ENCODE peak calls at places on chromosomes 1 and 21, in five cellular contexts. X is psoas muscle, I is AG04450, Y is breast epithelium, P is OCI-LY7. U is an unnamed sample.

GRCh38 chr1:220189750-220190347 is 82.4 kb downstream of the RAB3GAP2 start:
- DNase-seq in Y (no peak), X (no peak), P (peak; percentile 43), I (no peak), U (no peak)

GRCh38 chr21:15498455-15498854 is 231.3 kb upstream of the USP25 start:
- DNase-seq in X (no peak), Y (no peak), I (no peak), P (no peak), U (no peak)

GRCh38 chr1:19651141-19651737 is 7.1 kb downstream of the NBL1 start:
- DNase-seq in I (no peak), X (peak; percentile 79), Y (no peak), P (peak; percentile 48), U (peak; percentile 40)

GRCh38 chr1:214660900-214661299 is 57.9 kb downstream of the CENPF start:
- DNase-seq in Y (no peak), I (peak; percentile 84), P (no peak), X (no peak), U (no peak)

GRCh38 chr21:28294046-28294445 is 698.6 kb downstream of the LTN1 start:
- DNase-seq in Y (no peak), X (no peak), P (no peak), I (no peak), U (no peak)

GRCh38 chr1:154344977-154345837 is 19.9 kb downstream of the ATP8B2 start:
- DNase-seq in X (no peak), Y (no peak), P (peak; percentile 54), I (no peak), U (no peak)

GRCh38 chr1:101120868-101121267 is 95.3 kb upstream of the DPH5 start:
- DNase-seq in Y (no peak), I (no peak), X (no peak), P (no peak), U (no peak)

GRCh38 chr1:16204634-16205332 is 7.7 kb downstream of the ARHGEF19 start:
- DNase-seq in Y (no peak), X (no peak), P (peak; percentile 44), I (no peak), U (no peak)

GRCh38 chr1:11422701-11423100 is 56.3 kb upstream of the DISP3 start:
- DNase-seq in Y (no peak), I (no peak), P (no peak), X (no peak), U (no peak)

GRCh38 chr1:231950732-231951131 is 324.1 kb downstream of the DISC1 start:
- DNase-seq in I (no peak), X (no peak), Y (no peak), P (no peak), U (no peak)

GRCh38 chr1:53402891-53403655 is 56.1 kb upstream of the DMRTB1 start:
- DNase-seq in X (no peak), I (no peak), P (no peak), Y (no peak), U (no peak)

GRCh38 chr1:47684964-47685762 is 247.3 kb downstream of the FOXD2 start:
- DNase-seq in Y (no peak), I (no peak), P (no peak), X (no peak), U (peak; percentile 57)

GRCh38 chr1:41689139-41689538 is 204.7 kb upstream of the EDN2 start:
- DNase-seq in I (no peak), X (no peak), P (no peak), Y (no peak), U (no peak)

GRCh38 chr1:27341525-27342252 is at the start of gene SYTL1:
- DNase-seq in X (no peak), Y (peak; percentile 70), I (no peak), P (peak; percentile 90), U (peak; percentile 72)

GRCh38 chr1:34549199-34549598 is 205.6 kb upstream of the GJB5 start:
- DNase-seq in X (no peak), Y (no peak), P (peak; percentile 4), I (no peak), U (peak; percentile 16)

GRCh38 chr1:6358757-6359567 is 34.6 kb downstream of the ACOT7 start:
- DNase-seq in I (peak; percentile 63), X (no peak), P (peak; percentile 23), Y (no peak), U (no peak)

GRCh38 chr1:4178501-4178900 is 278.4 kb upstream of the C1orf174 start:
- DNase-seq in I (no peak), P (peak; percentile 31), X (no peak), Y (no peak), U (no peak)

GRCh38 chr1:196405839-196406238 is 202.4 kb downstream of the KCNT2 start:
- DNase-seq in P (no peak), X (no peak), I (no peak), Y (no peak), U (no peak)

GRCh38 chr1:108896160-108897150 is 19.7 kb downstream of the GPSM2 start:
- DNase-seq in P (no peak), I (peak; percentile 13), Y (no peak), X (peak; percentile 69), U (no peak)

GRCh38 chr1:72623299-72623708 is 341.0 kb upstream of the NEGR1 start:
- DNase-seq in I (peak; percentile 11), Y (no peak), P (peak; percentile 37), X (no peak), U (peak; percentile 4)

GRCh38 chr1:205976708-205977107 is 26.5 kb downstream of the RAB7B start:
- DNase-seq in I (peak; percentile 23), X (peak; percentile 79), Y (no peak), P (no peak), U (no peak)

GRCh38 chr21:35508389-35508888 is 459.3 kb upstream of the RUNX1 start:
- DNase-seq in Y (no peak), P (peak; percentile 17), I (peak; percentile 18), X (peak; percentile 71), U (no peak)

GRCh38 chr1:17828991-17829390 is 73.9 kb downstream of the ACTL8 start:
- DNase-seq in P (no peak), I (no peak), X (no peak), Y (no peak), U (no peak)

DNA sequence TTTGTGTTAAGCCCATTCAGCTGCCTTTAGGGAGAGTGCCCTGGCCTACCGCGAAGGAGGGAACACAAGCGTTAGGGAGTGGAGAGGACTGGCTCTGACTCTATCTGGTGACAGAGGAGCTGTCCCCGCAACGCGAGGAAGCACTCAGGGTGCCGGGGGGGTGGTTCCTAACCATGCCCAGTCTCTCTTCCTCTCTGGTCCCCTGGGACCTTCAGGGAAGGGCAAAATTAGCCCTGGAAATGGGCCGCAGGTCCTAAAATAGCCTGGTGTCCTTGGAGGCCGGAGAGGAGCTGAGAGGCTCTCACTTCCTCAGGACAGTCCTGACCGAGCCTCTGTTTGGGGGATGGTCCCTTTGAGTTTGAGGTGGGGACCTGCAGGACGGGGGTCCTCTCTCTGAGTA is 5.8 kb downstream of the SLC45A1 start:
- DNase-seq in I (no peak), P (no peak), X (peak; percentile 94), Y (no peak), U (no peak)
- H3K27ac ChIP-seq in I (no peak overlapping the region), P (no peak overlapping the region), X (no peak overlapping the region), Y (no peak overlapping the region), U (no peak overlapping the region)

GRCh38 chr1:93042134-93042821 is 36.8 kb upstream of the MTF2 start:
- DNase-seq in I (no peak), Y (no peak), X (no peak), P (peak; percentile 43), U (no peak)
- H3K27ac ChIP-seq in I (no peak overlapping the region), Y (no peak overlapping the region), X (no peak overlapping the region), P (no peak overlapping the region), U (no peak overlapping the region)

GRCh38 chr1:164733070-164733469 is 174.1 kb downstream of the PBX1 start:
- DNase-seq in Y (no peak), I (no peak), X (no peak), P (no peak), U (no peak)
- H3K27ac ChIP-seq in Y (no peak overlapping the region), I (no peak overlapping the region), X (no peak overlapping the region), P (no peak overlapping the region), U (no peak overlapping the region)

DNA sequence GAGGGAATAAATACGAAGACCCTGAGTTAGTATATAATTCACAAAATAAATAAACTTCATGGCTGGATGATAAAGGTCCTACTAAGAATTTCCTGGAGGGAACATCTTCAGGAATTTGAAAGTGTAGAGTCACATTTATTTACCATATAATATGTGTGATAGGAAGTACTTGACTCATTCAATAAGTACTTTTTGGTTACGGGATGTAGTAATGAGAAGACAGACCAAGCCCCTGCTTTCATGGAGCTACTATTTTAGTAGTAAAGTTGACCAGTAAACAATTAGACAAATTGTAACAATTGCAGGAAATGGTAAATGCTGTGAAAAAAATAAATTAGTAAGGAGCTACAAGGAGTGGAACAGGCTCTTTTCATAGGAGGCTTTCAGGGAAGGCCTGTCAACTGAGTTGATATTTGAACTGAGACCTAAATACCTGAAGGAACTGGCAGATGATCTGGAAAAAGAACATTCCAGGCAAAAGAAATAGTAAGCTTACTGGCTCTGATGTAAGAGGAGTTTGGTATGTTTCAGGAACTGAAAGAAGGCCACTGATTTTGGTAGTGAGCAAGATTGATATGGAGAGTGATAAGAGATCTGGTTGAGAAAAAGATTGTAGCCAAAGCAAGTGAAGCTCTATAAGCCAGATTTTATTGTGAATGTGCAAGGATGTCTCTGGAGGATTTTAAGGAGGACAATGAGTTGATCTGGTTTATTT is 36.2 kb downstream of the CAMSAP2 start:
- DNase-seq in Y (no peak), P (no peak), I (no peak), X (no peak), U (no peak)
- H3K27ac ChIP-seq in Y (peak overlapping the region; percentile 19), P (no peak overlapping the region), I (no peak overlapping the region), X (no peak overlapping the region), U (no peak overlapping the region)

U was measured in prostate gland.